ENCODE peak calls at places on chromosomes 4 and X, in six cellular contexts. One of them, this sample, is unnamed.

GRCh38 chr4:110155632-110156031 is 42.8 kb downstream of the ELOVL6 start:
- DNase-seq in NCI-H1694: no peak
- DNase-seq in NCI-H2029 treated with DMSO at 0.1 percent for 48 hours: no peak
- DNase-seq in effector memory CD4-positive, alpha-beta T cell: no peak
- DNase-seq in T-helper 17 cell: no peak
- DNase-seq in H4: no peak
- DNase-seq in this sample: no peak

GRCh38 chrX:10603612-10604011 is 16.8 kb downstream of the MID1 start:
- DNase-seq in NCI-H1694: no peak
- DNase-seq in NCI-H2029 treated with DMSO at 0.1 percent for 48 hours: no peak
- DNase-seq in effector memory CD4-positive, alpha-beta T cell: no peak
- DNase-seq in T-helper 17 cell: no peak
- DNase-seq in H4: no peak
- DNase-seq in this sample: no peak

GRCh38 chrX:107574054-107574683 is 54.1 kb upstream of the PRPS1 start:
- DNase-seq in NCI-H1694: no peak
- DNase-seq in NCI-H2029 treated with DMSO at 0.1 percent for 48 hours: no peak
- DNase-seq in effector memory CD4-positive, alpha-beta T cell: no peak
- DNase-seq in T-helper 17 cell: no peak
- DNase-seq in H4: peak; percentile 86
- DNase-seq in this sample: no peak

GRCh38 chr4:84529169-84529751 is 30.2 kb upstream of the NKX6-1 start:
- DNase-seq in NCI-H1694: peak; percentile 43
- DNase-seq in NCI-H2029 treated with DMSO at 0.1 percent for 48 hours: peak; percentile 37
- DNase-seq in effector memory CD4-positive, alpha-beta T cell: no peak
- DNase-seq in T-helper 17 cell: no peak
- DNase-seq in H4: no peak
- DNase-seq in this sample: no peak

GRCh38 chrX:5163663-5164062 is 1065.0 kb downstream of the NLGN4X start:
- DNase-seq in NCI-H1694: no peak
- DNase-seq in NCI-H2029 treated with DMSO at 0.1 percent for 48 hours: no peak
- DNase-seq in effector memory CD4-positive, alpha-beta T cell: no peak
- DNase-seq in T-helper 17 cell: no peak
- DNase-seq in H4: no peak
- DNase-seq in this sample: no peak

GRCh38 chrX:54494970-54495813 is 842 bp downstream of the FGD1 start:
- DNase-seq in NCI-H1694: no peak
- DNase-seq in NCI-H2029 treated with DMSO at 0.1 percent for 48 hours: no peak
- DNase-seq in effector memory CD4-positive, alpha-beta T cell: no peak
- DNase-seq in T-helper 17 cell: no peak
- DNase-seq in H4: no peak
- DNase-seq in this sample: no peak

GRCh38 chr4:177511611-177512010 is 69.4 kb upstream of the AGA start:
- DNase-seq in NCI-H1694: no peak
- DNase-seq in NCI-H2029 treated with DMSO at 0.1 percent for 48 hours: peak; percentile 35
- DNase-seq in effector memory CD4-positive, alpha-beta T cell: no peak
- DNase-seq in T-helper 17 cell: no peak
- DNase-seq in H4: no peak
- DNase-seq in this sample: no peak

GRCh38 chr4:147927377-147928137 is 195.7 kb downstream of the ARHGAP10 start:
- DNase-seq in NCI-H1694: no peak
- DNase-seq in NCI-H2029 treated with DMSO at 0.1 percent for 48 hours: no peak
- DNase-seq in effector memory CD4-positive, alpha-beta T cell: no peak
- DNase-seq in T-helper 17 cell: no peak
- DNase-seq in H4: no peak
- DNase-seq in this sample: no peak

GRCh38 chr4:98484031-98484430 is 174.4 kb downstream of the TSPAN5 start:
- DNase-seq in NCI-H1694: no peak
- DNase-seq in NCI-H2029 treated with DMSO at 0.1 percent for 48 hours: no peak
- DNase-seq in effector memory CD4-positive, alpha-beta T cell: no peak
- DNase-seq in T-helper 17 cell: no peak
- DNase-seq in H4: no peak
- DNase-seq in this sample: no peak

GRCh38 chrX:151742311-151742710 is 7.8 kb downstream of the CNGA2 start:
- DNase-seq in NCI-H1694: no peak
- DNase-seq in NCI-H2029 treated with DMSO at 0.1 percent for 48 hours: no peak
- DNase-seq in effector memory CD4-positive, alpha-beta T cell: no peak
- DNase-seq in T-helper 17 cell: no peak
- DNase-seq in H4: no peak
- DNase-seq in this sample: no peak

GRCh38 chr4:1365271-1366178 is 18.5 kb downstream of the UVSSA start:
- DNase-seq in NCI-H1694: no peak
- DNase-seq in NCI-H2029 treated with DMSO at 0.1 percent for 48 hours: peak; percentile 66
- DNase-seq in effector memory CD4-positive, alpha-beta T cell: no peak
- DNase-seq in T-helper 17 cell: no peak
- DNase-seq in H4: no peak
- DNase-seq in this sample: no peak

GRCh38 chr4:7124643-7125442 is 57.0 kb upstream of the GRPEL1 start:
- DNase-seq in NCI-H1694: peak; percentile 54
- DNase-seq in NCI-H2029 treated with DMSO at 0.1 percent for 48 hours: no peak
- DNase-seq in effector memory CD4-positive, alpha-beta T cell: no peak
- DNase-seq in T-helper 17 cell: no peak
- DNase-seq in H4: peak; percentile 72
- DNase-seq in this sample: no peak

GRCh38 chrX:37787353-37787869 is 7.6 kb downstream of the CYBB start:
- DNase-seq in NCI-H1694: no peak
- DNase-seq in NCI-H2029 treated with DMSO at 0.1 percent for 48 hours: no peak
- DNase-seq in effector memory CD4-positive, alpha-beta T cell: no peak
- DNase-seq in T-helper 17 cell: no peak
- DNase-seq in H4: no peak
- DNase-seq in this sample: no peak

GRCh38 chrX:115533485-115533884 is 27.5 kb upstream of the PLS3 start:
- DNase-seq in NCI-H1694: no peak
- DNase-seq in NCI-H2029 treated with DMSO at 0.1 percent for 48 hours: no peak
- DNase-seq in effector memory CD4-positive, alpha-beta T cell: no peak
- DNase-seq in T-helper 17 cell: no peak
- DNase-seq in H4: no peak
- DNase-seq in this sample: no peak

GRCh38 chrX:155188786-155189185 is 27.5 kb upstream of the VBP1 start:
- DNase-seq in NCI-H1694: no peak
- DNase-seq in NCI-H2029 treated with DMSO at 0.1 percent for 48 hours: no peak
- DNase-seq in effector memory CD4-positive, alpha-beta T cell: no peak
- DNase-seq in T-helper 17 cell: no peak
- DNase-seq in H4: no peak
- DNase-seq in this sample: no peak

GRCh38 chr4:113064244-113064643 is 14.8 kb downstream of the ANK2 start:
- DNase-seq in NCI-H1694: no peak
- DNase-seq in NCI-H2029 treated with DMSO at 0.1 percent for 48 hours: peak; percentile 97
- DNase-seq in effector memory CD4-positive, alpha-beta T cell: no peak
- DNase-seq in T-helper 17 cell: no peak
- DNase-seq in H4: no peak
- DNase-seq in this sample: no peak

GRCh38 chr4:146342600-146343192 is 128.4 kb downstream of the REELD1 start:
- DNase-seq in NCI-H1694: peak; percentile 17
- DNase-seq in NCI-H2029 treated with DMSO at 0.1 percent for 48 hours: no peak
- DNase-seq in effector memory CD4-positive, alpha-beta T cell: no peak
- DNase-seq in T-helper 17 cell: no peak
- DNase-seq in H4: no peak
- DNase-seq in this sample: peak; percentile 39

GRCh38 chr4:184153781-184154542 is 63.7 kb downstream of the ENPP6 start:
- DNase-seq in NCI-H1694: no peak
- DNase-seq in NCI-H2029 treated with DMSO at 0.1 percent for 48 hours: no peak
- DNase-seq in effector memory CD4-positive, alpha-beta T cell: no peak
- DNase-seq in T-helper 17 cell: no peak
- DNase-seq in H4: no peak
- DNase-seq in this sample: no peak

GRCh38 chrX:56804867-56805266 is 75.8 kb downstream of the NBDY start:
- DNase-seq in NCI-H1694: no peak
- DNase-seq in NCI-H2029 treated with DMSO at 0.1 percent for 48 hours: no peak
- DNase-seq in effector memory CD4-positive, alpha-beta T cell: no peak
- DNase-seq in T-helper 17 cell: no peak
- DNase-seq in H4: no peak
- DNase-seq in this sample: no peak

GRCh38 chrX:18252644-18253359 is 32.1 kb upstream of the BEND2 start:
- DNase-seq in NCI-H1694: no peak
- DNase-seq in NCI-H2029 treated with DMSO at 0.1 percent for 48 hours: no peak
- DNase-seq in effector memory CD4-positive, alpha-beta T cell: no peak
- DNase-seq in T-helper 17 cell: no peak
- DNase-seq in H4: no peak
- DNase-seq in this sample: no peak